ENCODE peak calls at places on chromosomes 7 and 10, in four cellular contexts. One of them, this sample, is unnamed.

GRCh38 chr7:36473454-36474282 is 84.0 kb downstream of the ANLN start:
- DNase-seq in cardiac muscle cell: peak
- DNase-seq in epithelial cell of esophagus: peak
- DNase-seq in fibroblast of mammary gland: peak
- DNase-seq in this sample: peak

GRCh38 chr10:21194510-21194993 is 297.4 kb upstream of the NEBL start:
- DNase-seq in cardiac muscle cell: no peak
- DNase-seq in epithelial cell of esophagus: peak
- DNase-seq in fibroblast of mammary gland: peak
- DNase-seq in this sample: peak

GRCh38 chr10:29951441-29951931 is 107.9 kb downstream of the JCAD start:
- DNase-seq in cardiac muscle cell: no peak
- DNase-seq in epithelial cell of esophagus: peak
- DNase-seq in fibroblast of mammary gland: peak
- DNase-seq in this sample: no peak

GRCh38 chr7:66697451-66698438 is 42.8 kb upstream of the RABGEF1 start:
- DNase-seq in cardiac muscle cell: no peak
- DNase-seq in epithelial cell of esophagus: peak
- DNase-seq in fibroblast of mammary gland: peak
- DNase-seq in this sample: peak

GRCh38 chr10:59512951-59513350 is 150.6 kb upstream of the FAM13C start:
- DNase-seq in cardiac muscle cell: no peak
- DNase-seq in epithelial cell of esophagus: no peak
- DNase-seq in fibroblast of mammary gland: no peak
- DNase-seq in this sample: no peak

GRCh38 chr7:128873234-128873633 is 10.6 kb downstream of the ATP6V1F start:
- DNase-seq in cardiac muscle cell: no peak
- DNase-seq in epithelial cell of esophagus: no peak
- DNase-seq in fibroblast of mammary gland: no peak
- DNase-seq in this sample: no peak

GRCh38 chr10:25300073-25300472 is 125.3 kb downstream of the GPR158 start:
- DNase-seq in cardiac muscle cell: no peak
- DNase-seq in epithelial cell of esophagus: no peak
- DNase-seq in fibroblast of mammary gland: no peak
- DNase-seq in this sample: no peak

GRCh38 chr7:5086256-5086655 is 40.6 kb downstream of the RBAK start:
- DNase-seq in cardiac muscle cell: no peak
- DNase-seq in epithelial cell of esophagus: no peak
- DNase-seq in fibroblast of mammary gland: no peak
- DNase-seq in this sample: no peak

GRCh38 chr10:49103761-49104160 is 11.6 kb downstream of the VSTM4 start:
- DNase-seq in cardiac muscle cell: no peak
- DNase-seq in epithelial cell of esophagus: no peak
- DNase-seq in fibroblast of mammary gland: no peak
- DNase-seq in this sample: no peak

GRCh38 chr7:94409561-94409960 is 14.9 kb downstream of the COL1A2 start:
- DNase-seq in cardiac muscle cell: no peak
- DNase-seq in epithelial cell of esophagus: no peak
- DNase-seq in fibroblast of mammary gland: peak
- DNase-seq in this sample: no peak
- H3K4me3 ChIP-seq in cardiac muscle cell: no peak
- H3K4me3 ChIP-seq in epithelial cell of esophagus: no peak
- H3K4me3 ChIP-seq in fibroblast of mammary gland: no peak
- H3K4me3 ChIP-seq in this sample: no peak

GRCh38 chr10:33542747-33543505 is 208.5 kb upstream of the NRP1 start:
- DNase-seq in cardiac muscle cell: no peak
- DNase-seq in epithelial cell of esophagus: peak
- DNase-seq in fibroblast of mammary gland: peak
- DNase-seq in this sample: no peak
- H3K4me3 ChIP-seq in cardiac muscle cell: no peak
- H3K4me3 ChIP-seq in epithelial cell of esophagus: no peak
- H3K4me3 ChIP-seq in fibroblast of mammary gland: no peak
- H3K4me3 ChIP-seq in this sample: no peak

GRCh38 chr10:99982728-99983127 is 27.0 kb downstream of the DNMBP start:
- DNase-seq in cardiac muscle cell: no peak
- DNase-seq in epithelial cell of esophagus: no peak
- DNase-seq in fibroblast of mammary gland: no peak
- DNase-seq in this sample: no peak

GRCh38 chr10:99984201-99984600 is 25.5 kb downstream of the DNMBP start:
- DNase-seq in cardiac muscle cell: no peak
- DNase-seq in epithelial cell of esophagus: peak
- DNase-seq in fibroblast of mammary gland: peak
- DNase-seq in this sample: no peak

GRCh38 chr10:99984635-99985034 is 25.1 kb downstream of the DNMBP start:
- DNase-seq in cardiac muscle cell: no peak
- DNase-seq in epithelial cell of esophagus: no peak
- DNase-seq in fibroblast of mammary gland: no peak
- DNase-seq in this sample: no peak

GRCh38 chr10:99981581-99982199 is 28.1 kb downstream of the DNMBP start:
- DNase-seq in cardiac muscle cell: no peak
- DNase-seq in epithelial cell of esophagus: no peak
- DNase-seq in fibroblast of mammary gland: peak
- DNase-seq in this sample: no peak

GRCh38 chr10:99983280-99983988 is 26.3 kb downstream of the DNMBP start:
- DNase-seq in cardiac muscle cell: no peak
- DNase-seq in epithelial cell of esophagus: no peak
- DNase-seq in fibroblast of mammary gland: peak
- DNase-seq in this sample: no peak
- H3K4me3 ChIP-seq in cardiac muscle cell: no peak
- H3K4me3 ChIP-seq in epithelial cell of esophagus: no peak
- H3K4me3 ChIP-seq in fibroblast of mammary gland: no peak
- H3K4me3 ChIP-seq in this sample: no peak

GRCh38 chr7:1444214-1444924 is 14.9 kb downstream of the MICALL2 start:
- DNase-seq in cardiac muscle cell: no peak
- DNase-seq in epithelial cell of esophagus: no peak
- DNase-seq in fibroblast of mammary gland: no peak
- DNase-seq in this sample: no peak
- H3K4me3 ChIP-seq in cardiac muscle cell: no peak
- H3K4me3 ChIP-seq in epithelial cell of esophagus: no peak
- H3K4me3 ChIP-seq in fibroblast of mammary gland: no peak
- H3K4me3 ChIP-seq in this sample: no peak

DNA sequence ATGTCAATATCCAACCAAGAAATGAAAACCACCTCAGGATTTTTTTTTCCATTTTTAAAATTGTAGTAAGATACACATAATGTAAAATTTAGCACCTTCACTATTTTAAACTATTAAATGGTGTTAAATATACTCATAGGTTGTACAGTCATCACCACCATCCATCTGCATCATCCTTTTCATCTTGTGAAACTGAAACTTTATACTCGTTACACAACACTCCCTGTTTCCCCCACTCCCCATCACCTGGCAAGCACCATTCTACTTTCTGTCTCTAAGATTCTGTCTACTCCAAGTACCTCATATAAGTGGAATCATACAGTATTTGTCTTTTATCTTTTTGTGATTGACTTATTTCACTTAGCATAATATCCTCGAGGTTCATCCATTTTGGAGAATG is 335.2 kb upstream of the NPSR1 start:
- DNase-seq in cardiac muscle cell: no peak
- DNase-seq in epithelial cell of esophagus: peak
- DNase-seq in fibroblast of mammary gland: peak
- DNase-seq in this sample: no peak
- H3K4me3 ChIP-seq in cardiac muscle cell: no peak
- H3K4me3 ChIP-seq in epithelial cell of esophagus: no peak
- H3K4me3 ChIP-seq in fibroblast of mammary gland: no peak
- H3K4me3 ChIP-seq in this sample: no peak